ENCODE peak calls at places on chromosomes 2 and 18, in four cellular contexts. V, N, Z and B are unnamed samples. For H3K4me1, the result is how much of the 10 kb centered on the place peaks cover.

GRCh38 chr2:200662727-200663126 is 76.9 kb downstream of the AOX1 start:
- DNase-seq in Z (no peak), N (no peak), V (no peak), B (no peak)

GRCh38 chr2:72788756-72789155 is 37.1 kb downstream of the EXOC6B start:
- DNase-seq in Z (no peak), V (no peak), N (no peak), B (no peak)

GRCh38 chr2:202133556-202134245 is 60.6 kb downstream of the KIAA2012 start:
- DNase-seq in V (no peak), Z (no peak), N (no peak), B (no peak)

GRCh38 chr2:197113221-197113831 is 186.8 kb upstream of the PGAP1 start:
- DNase-seq in N (no peak), Z (no peak), V (no peak), B (no peak)

GRCh38 chr2:166180951-166181812 is 53.4 kb upstream of the SCN1A start:
- DNase-seq in Z (no peak), N (peak), V (no peak), B (peak)

GRCh38 chr18:78962098-78962497 is 17.5 kb upstream of the SALL3 start:
- DNase-seq in Z (no peak), V (no peak), N (no peak), B (no peak)

GRCh38 chr2:288002-288742 is at the start of gene ALKAL2:
- DNase-seq in Z (no peak), N (no peak), V (no peak), B (peak)

GRCh38 chr2:238097988-238098853 is 1.9 kb upstream of the ESPNL start:
- DNase-seq in V (no peak), N (no peak), Z (no peak), B (no peak)

DNA sequence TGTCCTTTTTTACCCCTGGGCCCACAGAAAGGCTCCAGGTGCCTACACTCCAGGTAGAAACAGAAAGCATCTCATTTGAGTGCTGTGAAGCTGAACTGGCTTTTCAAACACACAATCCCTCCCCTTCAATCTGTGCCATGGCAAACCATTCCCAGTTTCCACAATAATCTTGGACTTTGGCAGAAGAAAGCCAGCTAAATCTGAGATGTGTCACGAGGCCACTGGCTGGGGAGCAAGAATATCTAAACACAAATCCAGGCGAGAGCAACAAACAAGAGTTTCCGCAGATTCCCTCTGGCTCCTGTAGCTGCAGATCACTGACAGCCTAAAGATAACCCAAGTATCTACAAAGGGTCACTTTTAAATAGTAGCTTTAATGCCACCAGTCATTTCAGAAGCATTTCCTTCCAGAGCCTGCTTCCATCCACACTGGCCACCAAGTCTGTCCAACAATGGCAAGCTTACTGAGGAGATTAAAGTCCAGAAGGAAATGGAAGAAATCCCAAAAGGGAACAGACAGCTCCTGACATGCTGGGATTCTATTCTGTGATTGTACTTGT is 86.9 kb downstream of the ACVR1 start:
- DNase-seq in V (peak), N (no peak), Z (no peak), B (no peak)
- H3K4me1 ChIP-seq in V (half or more), N (under half), Z (under half), B (under half)

GRCh38 chr2:232420463-232421188 is 14.0 kb downstream of the ALPG start:
- DNase-seq in N (no peak), V (no peak), Z (no peak), B (peak)
- H3K4me3 ChIP-seq in N (peak), V (no peak), Z (no peak), B (peak)

GRCh38 chr18:11741505-11742145 is 52.6 kb downstream of the GNAL start:
- DNase-seq in N (no peak), V (no peak), Z (no peak), B (no peak)
- TF ChIP-seq CTCF in N (no peak), V (no peak), Z (peak), B (peak)

GRCh38 chr18:63534615-63535014 is 7.6 kb upstream of the SERPINB12 start:
- DNase-seq in N (no peak), V (no peak), Z (no peak), B (no peak)

GRCh38 chr18:63528863-63529492 is 13.2 kb upstream of the SERPINB12 start:
- DNase-seq in Z (no peak), V (no peak), N (no peak), B (no peak)

DNA sequence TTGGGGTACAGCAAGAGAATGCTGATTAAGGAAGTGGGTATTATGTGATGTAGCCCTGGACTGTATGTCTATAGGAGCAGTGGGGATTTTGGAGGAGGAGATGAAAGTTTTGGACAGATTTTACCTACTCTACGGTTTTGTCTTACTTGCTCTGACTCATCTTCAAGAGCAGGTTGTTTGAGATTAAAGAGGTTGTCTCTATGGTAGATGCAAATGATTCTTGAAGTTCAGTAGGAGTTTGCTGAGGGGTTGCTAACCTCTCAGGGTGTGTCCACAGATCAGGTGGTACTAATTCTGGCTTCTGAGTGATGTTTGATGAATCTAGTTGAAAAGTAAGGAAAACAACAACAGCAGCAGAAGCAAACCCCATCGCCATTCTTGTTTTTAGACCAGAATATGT is 9.7 kb upstream of the SERPINB12 start:
- DNase-seq in N (no peak), Z (no peak), V (no peak), B (no peak)
- H3K4me1 ChIP-seq in N (under half), Z (under half), V (under half), B (under half)

DNA sequence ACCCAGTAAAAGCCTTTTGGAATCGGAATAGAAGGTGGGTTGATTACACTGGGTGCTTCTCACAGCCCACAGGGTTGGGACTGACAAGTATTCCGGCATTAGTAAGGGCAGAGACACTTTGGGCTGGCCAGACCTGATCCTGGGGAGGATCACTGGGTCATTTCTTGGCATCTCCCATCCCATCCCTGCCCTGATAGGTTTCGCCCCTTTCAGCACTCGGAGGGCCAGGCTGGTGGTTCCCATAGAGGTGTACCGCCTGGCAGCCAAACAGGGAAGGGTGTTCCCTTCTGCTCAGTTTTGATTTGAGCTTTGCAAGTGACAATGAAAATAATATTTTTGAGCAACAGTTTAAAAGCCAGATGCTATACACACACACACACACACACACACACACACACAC is 37.3 kb downstream of the CYP1B1 start:
- DNase-seq in N (no peak), Z (no peak), V (no peak), B (no peak)
- H3K4me3 ChIP-seq in N (peak), Z (peak), V (peak), B (no peak)